ENCODE peak calls at places on chromosome 2, in eight cellular contexts. D is HCT116, Z is psoas muscle, Y is GM23338, J is gastrocnemius medialis, F is H1, W is HepG2, I is uterus. V is an unnamed sample.

GRCh38 chr2:168294409-168294808 is 47.0 kb upstream of the STK39 start:
- DNase-seq in D (no peak), Z (no peak), Y (no peak), J (no peak), F (no peak), W (no peak), I (no peak), V (no peak)

GRCh38 chr2:2703127-2703526 is 372.1 kb upstream of the MYT1L start:
- DNase-seq in D (no peak), Z (no peak), Y (no peak), J (no peak), F (no peak), W (no peak), I (no peak), V (no peak)

GRCh38 chr2:238462782-238463396 is 36.2 kb downstream of the ASB1 start:
- DNase-seq in D (peak; percentile 40), Z (no peak), Y (peak; percentile 70), J (no peak), F (no peak), W (peak; percentile 77), I (no peak), V (no peak)

GRCh38 chr2:132645176-132645575 is 24.8 kb downstream of the LYPD1 start:
- DNase-seq in D (no peak), Z (no peak), Y (no peak), J (no peak), F (no peak), W (no peak), I (no peak), V (no peak)

GRCh38 chr2:120566331-120567035 is 169.2 kb upstream of the GLI2 start:
- DNase-seq in D (no peak), Z (peak; percentile 91), Y (no peak), J (peak; percentile 85), F (no peak), W (no peak), I (peak; percentile 48), V (peak; percentile 70)

GRCh38 chr2:96144481-96145027 is 686 bp downstream of the DUSP2 start:
- DNase-seq in D (no peak), Z (peak; percentile 30), Y (peak; percentile 45), J (no peak), F (no peak), W (no peak), I (no peak), V (no peak)

GRCh38 chr2:227443889-227444568 is 27.9 kb upstream of the AGFG1 start:
- DNase-seq in D (no peak), Z (no peak), Y (no peak), J (no peak), F (no peak), W (no peak), I (no peak), V (no peak)

GRCh38 chr2:16869711-16870110 is 204.1 kb upstream of the CYRIA start:
- DNase-seq in D (no peak), Z (no peak), Y (no peak), J (no peak), F (no peak), W (no peak), I (no peak), V (no peak)

GRCh38 chr2:29047083-29047840 is 27.1 kb downstream of the PCARE start:
- DNase-seq in D (no peak), Z (no peak), Y (no peak), J (no peak), F (no peak), W (no peak), I (no peak), V (no peak)

GRCh38 chr2:45172993-45173392 is 163.7 kb upstream of the SIX2 start:
- DNase-seq in D (no peak), Z (no peak), Y (no peak), J (no peak), F (no peak), W (no peak), I (no peak), V (no peak)

GRCh38 chr2:182666674-182667320 is 49.3 kb upstream of the DNAJC10 start:
- DNase-seq in D (peak; percentile 18), Z (no peak), Y (peak; percentile 70), J (no peak), F (no peak), W (peak; percentile 31), I (no peak), V (no peak)

GRCh38 chr2:170651603-170652002 is 63.5 kb upstream of the SP5 start:
- DNase-seq in D (no peak), Z (no peak), Y (no peak), J (no peak), F (no peak), W (no peak), I (no peak), V (no peak)

GRCh38 chr2:6864938-6865345 is 765 bp downstream of the CMPK2 start:
- DNase-seq in D (no peak), Z (peak; percentile 72), Y (peak; percentile 21), J (no peak), F (no peak), W (no peak), I (peak; percentile 42), V (peak; percentile 68)

GRCh38 chr2:208074610-208075356 is 49.5 kb upstream of the PLEKHM3 start:
- DNase-seq in D (no peak), Z (no peak), Y (no peak), J (no peak), F (no peak), W (no peak), I (no peak), V (no peak)

GRCh38 chr2:239719791-239720410 is 305.2 kb downstream of the NDUFA10 start:
- DNase-seq in D (no peak), Z (peak; percentile 14), Y (no peak), J (no peak), F (no peak), W (no peak), I (peak; percentile 5), V (no peak)

GRCh38 chr2:212913902-212914301 is 237.5 kb downstream of the IKZF2 start:
- DNase-seq in D (no peak), Z (no peak), Y (no peak), J (no peak), F (no peak), W (no peak), I (no peak), V (no peak)

GRCh38 chr2:235747868-235748144 is 254.0 kb downstream of the AGAP1 start:
- DNase-seq in D (no peak), Z (no peak), Y (no peak), J (no peak), F (no peak), W (no peak), I (no peak), V (no peak)

GRCh38 chr2:195566201-195566600 is 90.8 kb upstream of the SLC39A10 start:
- DNase-seq in D (no peak), Z (no peak), Y (no peak), J (no peak), F (no peak), W (no peak), I (no peak), V (no peak)
- H3K4me1 ChIP-seq in D (no peaks in the 10 kb centered on the region), Z (no peaks in the 10 kb centered on the region), Y (peaks cover 17% of the 10 kb centered on the region), J (no peaks in the 10 kb centered on the region), F (peaks cover 3% of the 10 kb centered on the region), W (no peaks in the 10 kb centered on the region), I (no peaks in the 10 kb centered on the region), V (no peaks in the 10 kb centered on the region)

GRCh38 chr2:180651596-180651995 is 328.8 kb upstream of the UBE2E3 start:
- DNase-seq in D (no peak), Z (no peak), Y (no peak), J (no peak), F (no peak), W (no peak), I (no peak), V (no peak)

GRCh38 chr2:180655842-180656454 is 324.5 kb upstream of the UBE2E3 start:
- DNase-seq in D (no peak), Z (no peak), Y (peak; percentile 27), J (no peak), F (no peak), W (no peak), I (no peak), V (no peak)

GRCh38 chr2:180655393-180655792 is 325.0 kb upstream of the UBE2E3 start:
- DNase-seq in D (no peak), Z (no peak), Y (no peak), J (no peak), F (no peak), W (no peak), I (no peak), V (no peak)

GRCh38 chr2:180653481-180653880 is 326.9 kb upstream of the UBE2E3 start:
- DNase-seq in D (no peak), Z (no peak), Y (no peak), J (no peak), F (no peak), W (no peak), I (no peak), V (no peak)

DNA sequence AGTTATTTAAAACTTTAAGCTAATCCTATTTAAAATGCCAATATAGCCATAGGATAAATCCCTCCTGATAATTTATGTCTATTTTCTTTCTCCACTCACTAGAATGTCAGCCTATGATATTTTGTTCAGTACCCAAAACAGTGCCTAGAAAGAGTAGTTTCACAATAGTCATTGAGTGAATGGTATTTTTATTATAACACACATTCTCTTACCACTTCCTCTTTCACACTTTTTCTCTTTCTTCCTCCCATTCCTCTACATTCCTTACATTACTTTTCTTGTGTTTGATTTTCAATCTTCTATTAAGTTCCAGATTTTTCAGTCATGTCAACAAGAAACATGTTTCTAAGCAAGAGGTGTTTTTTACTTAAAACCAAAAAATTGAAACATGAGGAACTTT is 327.6 kb upstream of the UBE2E3 start:
- DNase-seq in D (no peak), Z (no peak), Y (no peak), J (no peak), F (no peak), W (no peak), I (no peak), V (no peak)
- TF ChIP-seq CTCF in D (no peak), Z (no peak), Y (no peak), J (no peak), F (no peak), W (no peak), I (no peak), V (no peak)

GRCh38 chr2:82852787-82853186 is 1606.3 kb downstream of the SUCLG1 start:
- DNase-seq in D (no peak), Z (no peak), Y (no peak), J (no peak), F (no peak), W (no peak), I (no peak), V (no peak)

GRCh38 chr2:82853299-82853698 is 1605.8 kb downstream of the SUCLG1 start:
- DNase-seq in D (no peak), Z (no peak), Y (no peak), J (no peak), F (no peak), W (no peak), I (no peak), V (no peak)

DNA sequence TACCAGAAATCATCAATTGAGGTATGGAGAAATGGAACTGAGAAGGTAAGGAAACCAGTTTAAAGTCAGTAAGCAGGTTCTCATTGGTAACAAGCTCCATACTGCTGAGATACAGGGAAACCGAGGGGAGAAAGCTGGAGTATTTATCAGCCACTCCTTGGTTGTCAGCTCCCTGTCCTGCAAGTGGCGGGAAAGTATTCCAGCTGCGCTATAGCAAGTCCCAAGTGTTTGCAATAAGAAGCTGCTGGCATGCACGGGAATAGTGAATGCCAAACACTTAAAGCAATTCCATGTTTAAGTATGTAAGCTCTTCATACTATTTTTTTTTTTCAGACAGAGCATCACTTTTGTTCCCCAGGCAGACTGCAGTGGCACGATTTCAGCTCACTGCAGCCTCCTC is 1601.1 kb downstream of the SUCLG1 start:
- DNase-seq in D (no peak), Z (no peak), Y (no peak), J (no peak), F (no peak), W (no peak), I (no peak), V (no peak)
- H3K4me1 ChIP-seq in D (no peaks in the 10 kb centered on the region), Z (no peaks in the 10 kb centered on the region), Y (no peaks in the 10 kb centered on the region), J (no peaks in the 10 kb centered on the region), F (no peaks in the 10 kb centered on the region), W (no peaks in the 10 kb centered on the region), I (no peaks in the 10 kb centered on the region), V (no peaks in the 10 kb centered on the region)

GRCh38 chr2:13819896-13820295 is 812.6 kb upstream of the LRATD1 start:
- DNase-seq in D (no peak), Z (no peak), Y (no peak), J (no peak), F (no peak), W (no peak), I (no peak), V (no peak)
- TF ChIP-seq CTCF in D (no peak), Z (no peak), Y (no peak), J (no peak), F (no peak), W (no peak), I (no peak), V (no peak)